ENCODE peak calls at places on chromosomes 12 and 14, in four cellular contexts. One of them, this sample, is unnamed.

GRCh38 chr12:77049767-77050353 is 15.5 kb downstream of the E2F7 start:
- DNase-seq in breast epithelium: no peak
- DNase-seq in heart left ventricle: no peak
- DNase-seq in GM12878: peak; percentile 44
- DNase-seq in this sample: no peak

GRCh38 chr12:121791671-121792496 is 1.6 kb downstream of the RHOF start:
- DNase-seq in breast epithelium: no peak
- DNase-seq in heart left ventricle: no peak
- DNase-seq in GM12878: no peak
- DNase-seq in this sample: no peak

GRCh38 chr14:95561001-95561412 is 26.2 kb downstream of the GLRX5 start:
- DNase-seq in breast epithelium: peak; percentile 85
- DNase-seq in heart left ventricle: peak; percentile 84
- DNase-seq in GM12878: peak; percentile 71
- DNase-seq in this sample: peak; percentile 73

GRCh38 chr14:26856832-26857508 is 259.1 kb upstream of the NOVA1 start:
- DNase-seq in breast epithelium: no peak
- DNase-seq in heart left ventricle: no peak
- DNase-seq in GM12878: no peak
- DNase-seq in this sample: no peak

GRCh38 chr12:2233034-2233433 is 180.2 kb downstream of the CACNA1C start:
- DNase-seq in breast epithelium: no peak
- DNase-seq in heart left ventricle: no peak
- DNase-seq in GM12878: no peak
- DNase-seq in this sample: no peak

GRCh38 chr12:14395059-14395778 is 29.7 kb downstream of the ATF7IP start:
- DNase-seq in breast epithelium: no peak
- DNase-seq in heart left ventricle: no peak
- DNase-seq in GM12878: no peak
- DNase-seq in this sample: no peak

GRCh38 chr12:52634266-52635056 is 16.1 kb upstream of the KRT73 start:
- DNase-seq in breast epithelium: peak; percentile 57
- DNase-seq in heart left ventricle: peak; percentile 91
- DNase-seq in GM12878: no peak
- DNase-seq in this sample: peak; percentile 62

GRCh38 chr14:101289230-101289690 is 272.0 kb upstream of the DIO3 start:
- DNase-seq in breast epithelium: no peak
- DNase-seq in heart left ventricle: no peak
- DNase-seq in GM12878: no peak
- DNase-seq in this sample: no peak

GRCh38 chr12:67705394-67706370 is 57.1 kb downstream of the DYRK2 start:
- DNase-seq in breast epithelium: no peak
- DNase-seq in heart left ventricle: peak; percentile 27
- DNase-seq in GM12878: no peak
- DNase-seq in this sample: peak; percentile 75

GRCh38 chr14:54767139-54767431 is 135.5 kb downstream of the GCH1 start:
- DNase-seq in breast epithelium: no peak
- DNase-seq in heart left ventricle: no peak
- DNase-seq in GM12878: no peak
- DNase-seq in this sample: no peak

GRCh38 chr12:77118696-77119095 is 53.3 kb upstream of the E2F7 start:
- DNase-seq in breast epithelium: no peak
- DNase-seq in heart left ventricle: no peak
- DNase-seq in GM12878: no peak
- DNase-seq in this sample: no peak

GRCh38 chr12:86914716-86915115 is 658.5 kb upstream of the MGAT4C start:
- DNase-seq in breast epithelium: no peak
- DNase-seq in heart left ventricle: no peak
- DNase-seq in GM12878: no peak
- DNase-seq in this sample: no peak

GRCh38 chr14:51370758-51371386 is 130.8 kb downstream of the TMX1 start:
- DNase-seq in breast epithelium: no peak
- DNase-seq in heart left ventricle: no peak
- DNase-seq in GM12878: no peak
- DNase-seq in this sample: no peak

DNA sequence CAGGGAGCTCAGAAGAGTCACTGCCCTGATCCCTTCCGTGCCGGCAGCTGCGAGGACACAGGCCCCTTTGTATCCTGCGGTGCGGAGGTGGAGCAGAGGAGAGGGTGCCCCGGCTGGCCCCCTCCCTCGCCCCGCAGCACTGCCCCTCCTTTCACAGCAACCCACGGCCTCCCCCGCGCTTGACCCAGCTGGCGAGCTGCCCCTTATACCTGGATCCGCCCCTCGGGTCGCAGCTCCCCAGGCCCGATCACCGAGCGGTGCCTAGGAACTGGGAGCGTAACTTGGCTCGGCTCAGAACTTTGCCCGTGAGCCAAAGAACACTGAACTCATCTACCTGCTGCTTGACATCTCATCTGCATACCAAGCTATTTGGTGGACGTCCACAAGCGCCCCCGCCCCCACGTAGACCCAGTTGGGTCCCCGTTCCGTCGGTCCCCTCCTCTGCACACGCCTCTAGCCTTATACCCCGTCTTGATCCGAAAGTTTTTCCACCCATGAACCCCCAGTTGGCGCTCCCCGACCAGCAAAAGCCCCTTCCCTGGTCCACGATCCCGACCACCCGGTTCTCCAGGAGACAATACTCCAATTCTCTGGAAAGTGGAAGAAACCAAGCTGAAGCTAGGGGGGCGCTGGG is 697 bp upstream of the DNAJC14 start:
- DNase-seq in breast epithelium: no peak
- DNase-seq in heart left ventricle: peak; percentile 62
- DNase-seq in GM12878: no peak
- DNase-seq in this sample: no peak
- TF ChIP-seq POLR2A in breast epithelium: no peak
- TF ChIP-seq POLR2A in heart left ventricle: no peak
- TF ChIP-seq POLR2A in GM12878: peak; percentile 20
- TF ChIP-seq POLR2A in this sample: no peak

GRCh38 chr14:99717682-99718013 is 33.5 kb downstream of the CYP46A1 start:
- DNase-seq in breast epithelium: peak; percentile 10
- DNase-seq in heart left ventricle: no peak
- DNase-seq in GM12878: no peak
- DNase-seq in this sample: no peak
- H3K4me3 ChIP-seq in breast epithelium: no peak overlapping the region
- H3K4me3 ChIP-seq in heart left ventricle: no peak overlapping the region
- H3K4me3 ChIP-seq in GM12878: no peak overlapping the region
- H3K4me3 ChIP-seq in this sample: no peak overlapping the region

GRCh38 chr14:103628684-103629502 is at the start of gene KLC1:
- DNase-seq in breast epithelium: peak; percentile 75
- DNase-seq in heart left ventricle: peak; percentile 91
- DNase-seq in GM12878: no peak
- DNase-seq in this sample: peak; percentile 69
- TF ChIP-seq POLR2A in breast epithelium: peak; percentile 71
- TF ChIP-seq POLR2A in heart left ventricle: no peak
- TF ChIP-seq POLR2A in GM12878: peak; percentile 96
- TF ChIP-seq POLR2A in this sample: peak; percentile 95

GRCh38 chr14:74902941-74903705 is 19.9 kb downstream of the RPS6KL1 start:
- DNase-seq in breast epithelium: no peak
- DNase-seq in heart left ventricle: no peak
- DNase-seq in GM12878: no peak
- DNase-seq in this sample: no peak
- H3K4me3 ChIP-seq in breast epithelium: no peak overlapping the region
- H3K4me3 ChIP-seq in heart left ventricle: no peak overlapping the region
- H3K4me3 ChIP-seq in GM12878: no peak overlapping the region
- H3K4me3 ChIP-seq in this sample: no peak overlapping the region

DNA sequence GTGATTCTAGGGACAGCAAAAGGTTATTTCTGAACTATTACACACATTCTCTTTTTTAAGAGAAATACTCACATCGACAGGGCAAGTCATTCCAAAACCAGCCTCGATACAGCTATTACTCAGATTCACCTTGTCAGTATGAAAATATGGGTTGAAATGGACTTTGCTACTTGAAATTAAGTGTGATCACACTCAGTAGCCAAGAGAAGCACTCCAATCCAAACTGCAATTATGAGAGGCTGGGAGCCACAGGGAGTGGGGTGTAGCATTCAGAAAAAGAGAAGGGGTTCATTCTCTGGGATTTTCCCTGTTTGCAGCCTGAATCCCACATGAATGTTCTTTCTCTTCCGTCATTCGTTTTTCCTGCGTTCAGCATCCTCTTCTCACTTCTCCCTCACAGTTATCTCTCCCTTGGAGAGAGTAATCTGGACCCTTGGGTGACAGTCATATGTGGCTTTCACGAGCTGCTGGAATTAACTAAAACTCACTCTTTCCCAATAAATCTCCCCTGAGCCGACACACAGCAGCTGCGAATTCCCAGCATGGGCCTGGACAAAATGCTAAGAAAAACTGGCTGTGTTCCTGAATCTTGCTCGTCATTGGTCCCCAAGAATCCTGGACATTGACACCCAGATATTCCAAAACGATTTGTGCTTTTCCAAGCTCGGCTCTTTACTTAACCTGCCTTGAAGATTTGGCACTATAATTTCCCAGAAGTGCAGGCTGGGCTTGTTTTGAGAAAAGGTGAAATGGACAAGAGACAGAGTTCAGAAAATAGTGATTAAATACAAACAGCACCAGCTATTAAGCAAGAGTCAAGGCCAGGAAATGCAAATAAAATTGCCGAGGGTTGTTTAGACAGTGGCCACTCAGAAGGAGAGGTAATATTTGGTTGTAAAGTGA is 199.5 kb upstream of the PLEKHG7 start:
- DNase-seq in breast epithelium: no peak
- DNase-seq in heart left ventricle: peak; percentile 25
- DNase-seq in GM12878: peak; percentile 96
- DNase-seq in this sample: no peak
- TF ChIP-seq POLR2A in breast epithelium: no peak
- TF ChIP-seq POLR2A in heart left ventricle: no peak
- TF ChIP-seq POLR2A in GM12878: no peak
- TF ChIP-seq POLR2A in this sample: no peak

DNA sequence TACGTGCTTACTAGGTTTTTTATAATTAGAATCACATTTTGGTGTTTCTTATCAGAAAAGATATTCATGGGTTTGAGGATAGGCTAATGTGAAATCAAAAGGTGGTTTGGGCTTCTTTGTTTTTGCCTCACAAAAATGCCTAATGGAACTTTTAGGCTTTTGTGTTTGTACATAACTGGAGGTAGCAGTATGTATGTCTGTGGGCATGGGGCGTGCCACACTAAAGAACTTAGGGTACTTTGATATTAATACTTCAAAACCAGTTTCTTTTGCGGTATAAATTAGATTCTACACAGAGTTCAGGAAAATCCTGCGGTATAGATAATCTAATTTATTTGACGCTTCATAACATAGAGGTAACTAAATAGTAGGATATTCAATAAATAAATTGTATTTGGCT is 1.9 kb downstream of the ETV6 start:
- DNase-seq in breast epithelium: no peak
- DNase-seq in heart left ventricle: no peak
- DNase-seq in GM12878: no peak
- DNase-seq in this sample: no peak
- H3K4me3 ChIP-seq in breast epithelium: peak overlapping the region; percentile 86
- H3K4me3 ChIP-seq in heart left ventricle: peak overlapping the region; percentile 91
- H3K4me3 ChIP-seq in GM12878: peak overlapping the region; percentile 85
- H3K4me3 ChIP-seq in this sample: peak overlapping the region; percentile 92